ENCODE peak calls at places on chromosomes 7 and 10, in four cellular contexts. X is neural progenitor cell, V is upper lobe of left lung, M is prostate gland. D is an unnamed sample.

GRCh38 chr10:58573970-58574538 is 61.4 kb downstream of the BICC1 start:
- DNase-seq in X (no peak), V (no peak), M (no peak), D (no peak)

GRCh38 chr7:106600569-106601373 is 60.2 kb downstream of the CCDC71L start:
- DNase-seq in X (no peak), V (no peak), M (no peak), D (no peak)

GRCh38 chr7:112908106-112908505 is 117.9 kb upstream of the TMEM168 start:
- DNase-seq in X (peak; percentile 47), V (no peak), M (no peak), D (no peak)

GRCh38 chr10:124791378-124792348 is at the start of gene EEF1AKMT2:
- DNase-seq in X (peak; percentile 96), V (peak; percentile 96), M (peak; percentile 75), D (peak; percentile 81)

GRCh38 chr7:246451-246850 is 43.5 kb upstream of the FOXL3 start:
- DNase-seq in X (no peak), V (peak; percentile 63), M (no peak), D (no peak)

GRCh38 chr7:75866129-75866496 is 12.7 kb upstream of the RHBDD2 start:
- DNase-seq in X (no peak), V (no peak), M (no peak), D (no peak)

GRCh38 chr10:102435529-102436233 is 3.3 kb upstream of the CUEDC2 start:
- DNase-seq in X (no peak), V (no peak), M (no peak), D (no peak)

GRCh38 chr10:104417629-104418292 is 64.1 kb downstream of the CFAP58 start:
- DNase-seq in X (no peak), V (no peak), M (no peak), D (no peak)

GRCh38 chr7:19665399-19666008 is 43.3 kb downstream of the POLR1F start:
- DNase-seq in X (peak; percentile 14), V (no peak), M (no peak), D (no peak)

GRCh38 chr7:39709029-39709428 is 85.7 kb downstream of the RALA start:
- DNase-seq in X (no peak), V (no peak), M (no peak), D (no peak)

GRCh38 chr7:20482071-20482470 is 133.4 kb upstream of the ABCB5 start:
- DNase-seq in X (no peak), V (no peak), M (no peak), D (no peak)

GRCh38 chr7:19079066-19079465 is 38.4 kb downstream of the TWIST1 start:
- DNase-seq in X (no peak), V (no peak), M (no peak), D (no peak)

GRCh38 chr10:129707406-129708388 is 240.7 kb downstream of the MGMT start:
- DNase-seq in X (no peak), V (no peak), M (peak; percentile 51), D (no peak)

GRCh38 chr7:21355406-21355874 is 72.4 kb upstream of the SP4 start:
- DNase-seq in X (no peak), V (no peak), M (no peak), D (no peak)

GRCh38 chr10:73368238-73368637 is 9.6 kb upstream of the CFAP70 start:
- DNase-seq in X (no peak), V (no peak), M (no peak), D (no peak)

GRCh38 chr10:91077549-91078017 is 142.9 kb upstream of the PCGF5 start:
- DNase-seq in X (no peak), V (no peak), M (peak; percentile 67), D (peak; percentile 89)

GRCh38 chr7:32496052-32496813 is 944 bp downstream of the AVL9 start:
- DNase-seq in X (no peak), V (no peak), M (no peak), D (no peak)

GRCh38 chr7:75639071-75639892 is 99.5 kb downstream of the HIP1 start:
- DNase-seq in X (peak; percentile 93), V (peak; percentile 91), M (no peak), D (peak; percentile 30)

GRCh38 chr7:96118449-96119001 is 203.4 kb downstream of the SLC25A13 start:
- DNase-seq in X (peak; percentile 15), V (no peak), M (no peak), D (no peak)

GRCh38 chr7:82364048-82364447 is 79.5 kb downstream of the CACNA2D1 start:
- DNase-seq in X (no peak), V (no peak), M (no peak), D (no peak)

GRCh38 chr10:88820990-88821389 is 18.5 kb downstream of the LIPM start:
- DNase-seq in X (no peak), V (no peak), M (no peak), D (no peak)

DNA sequence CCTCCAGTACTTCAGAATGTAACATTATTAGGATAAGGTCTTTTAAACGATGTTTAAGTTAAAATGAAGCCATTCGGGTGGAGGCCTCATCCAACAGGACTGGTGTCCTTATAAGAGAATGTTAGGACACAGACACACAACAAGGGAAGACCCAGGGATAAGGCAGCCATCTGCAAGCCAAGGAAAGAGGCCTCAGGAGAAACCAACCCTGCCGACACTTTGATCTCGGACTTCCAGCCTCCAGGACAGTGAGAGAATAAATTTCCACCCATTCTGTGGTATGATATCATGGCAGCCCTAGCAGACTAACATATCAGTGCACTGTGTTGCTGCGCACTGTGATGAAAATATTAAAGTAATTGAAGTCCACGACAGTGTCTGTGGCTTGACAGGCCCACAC is 250.8 kb downstream of the COBL start:
- DNase-seq in X (no peak), V (no peak), M (no peak), D (no peak)
- H3K4me3 ChIP-seq in X (no peak overlapping the region), V (no peak overlapping the region), M (no peak overlapping the region), D (no peak overlapping the region)

GRCh38 chr10:52464725-52465124 is 150.6 kb downstream of the DKK1 start:
- DNase-seq in X (no peak), V (no peak), M (no peak), D (no peak)
- H3K4me1 ChIP-seq in X (peaks cover 6% of the 10 kb centered on the region), V (no peaks in the 10 kb centered on the region), M (no peaks in the 10 kb centered on the region), D (no peaks in the 10 kb centered on the region)

DNA sequence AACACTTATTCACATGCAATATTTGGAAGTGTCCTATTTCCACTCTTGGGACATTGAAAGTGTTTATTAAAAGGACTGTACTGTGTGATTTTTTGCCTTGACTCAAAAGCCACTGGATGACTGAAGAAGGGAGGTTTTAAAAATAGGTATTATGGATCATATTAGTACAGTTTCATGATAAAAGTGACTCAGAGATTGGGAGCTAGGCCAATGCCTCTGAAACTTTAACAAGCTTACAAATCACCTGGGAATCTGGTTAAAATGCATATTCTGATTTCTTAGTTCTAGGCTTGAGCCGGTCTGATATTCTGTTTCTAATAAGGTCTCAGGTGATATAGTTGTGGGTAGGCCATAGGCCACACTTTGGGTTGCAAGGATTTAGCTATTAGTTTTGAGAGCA is 191.2 kb downstream of the PLXDC2 start:
- DNase-seq in X (no peak), V (no peak), M (no peak), D (no peak)
- H3K27ac ChIP-seq in X (no peak overlapping the region), V (peak overlapping the region; percentile 90), M (no peak overlapping the region), D (no peak overlapping the region)

GRCh38 chr7:151511270-151511669 is 8.4 kb downstream of the RHEB start:
- DNase-seq in X (no peak), V (no peak), M (no peak), D (no peak)

GRCh38 chr7:151511946-151512345 is 7.7 kb downstream of the RHEB start:
- DNase-seq in X (no peak), V (no peak), M (no peak), D (no peak)

GRCh38 chr7:151509670-151510333 is 9.9 kb downstream of the RHEB start:
- DNase-seq in X (no peak), V (no peak), M (no peak), D (no peak)

GRCh38 chr7:151514461-151515396 is 5.0 kb downstream of the RHEB start:
- DNase-seq in X (no peak), V (no peak), M (no peak), D (no peak)

GRCh38 chr7:151512353-151512752 is 7.3 kb downstream of the RHEB start:
- DNase-seq in X (no peak), V (no peak), M (no peak), D (no peak)
- H3K4me3 ChIP-seq in X (no peak overlapping the region), V (no peak overlapping the region), M (no peak overlapping the region), D (no peak overlapping the region)

DNA sequence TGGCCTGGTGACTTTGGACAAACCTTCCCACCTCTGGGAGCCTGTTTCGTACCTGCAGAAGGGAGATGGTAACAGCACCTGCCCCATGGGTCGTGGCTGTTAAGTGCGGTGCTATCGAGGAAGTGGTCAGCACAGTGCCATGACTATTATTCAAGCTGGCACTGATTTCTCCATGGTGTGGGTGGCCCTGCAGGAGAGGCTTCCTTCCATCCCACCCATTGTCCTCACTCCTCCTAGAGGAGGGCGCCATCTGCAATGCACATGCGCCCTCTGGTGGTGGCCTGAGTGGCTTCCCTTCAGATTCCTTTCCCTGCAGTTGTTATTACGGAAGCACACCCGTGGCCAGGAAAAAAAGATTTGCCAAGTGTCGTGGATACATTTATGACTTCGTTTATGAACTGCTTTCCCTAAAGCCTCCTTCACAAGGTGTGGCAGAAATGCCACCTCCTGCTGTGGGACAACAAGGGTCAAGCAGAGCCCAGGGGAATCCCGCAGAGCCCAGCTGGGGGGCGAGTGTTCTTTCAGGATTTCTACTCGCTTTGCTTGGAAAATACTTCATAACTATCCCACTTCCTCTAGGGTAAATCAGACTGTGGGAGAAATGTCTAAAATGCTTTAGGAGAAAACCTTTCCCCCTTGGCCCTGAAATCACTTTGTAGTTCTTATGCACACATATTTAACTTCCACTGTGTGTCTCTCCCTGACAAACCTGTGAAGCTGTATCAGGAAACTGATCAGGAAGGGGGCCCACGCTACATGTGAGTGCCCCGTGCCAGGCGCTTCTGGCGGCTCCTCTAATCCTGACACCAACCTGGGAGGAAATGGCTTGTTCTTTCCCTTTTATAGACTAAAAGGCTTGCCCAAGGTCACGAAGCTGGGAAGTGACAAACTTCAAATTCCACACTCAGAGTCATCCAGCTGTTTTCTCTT is 98.0 kb upstream of the ANLN start:
- DNase-seq in X (peak; percentile 91), V (no peak), M (peak; percentile 88), D (peak; percentile 90)
- H3K4me1 ChIP-seq in X (peaks cover 6% of the 10 kb centered on the region), V (peaks cover 29% of the 10 kb centered on the region), M (peaks cover 20% of the 10 kb centered on the region), D (peaks cover 58% of the 10 kb centered on the region)

GRCh38 chr7:99098317-99098823 is 45.5 kb downstream of the SMURF1 start:
- DNase-seq in X (no peak), V (no peak), M (no peak), D (no peak)

GRCh38 chr7:99098824-99099498 is 44.9 kb downstream of the SMURF1 start:
- DNase-seq in X (no peak), V (no peak), M (no peak), D (peak; percentile 73)

GRCh38 chr7:99097730-99098129 is 46.2 kb downstream of the SMURF1 start:
- DNase-seq in X (no peak), V (no peak), M (no peak), D (no peak)

GRCh38 chr7:99102361-99102760 is 41.5 kb downstream of the SMURF1 start:
- DNase-seq in X (no peak), V (no peak), M (no peak), D (no peak)

GRCh38 chr7:99099499-99100077 is 44.3 kb downstream of the SMURF1 start:
- DNase-seq in X (no peak), V (no peak), M (no peak), D (no peak)
- H3K27ac ChIP-seq in X (no peak overlapping the region), V (peak overlapping the region; percentile 55), M (no peak overlapping the region), D (peak overlapping the region; percentile 97)

DNA sequence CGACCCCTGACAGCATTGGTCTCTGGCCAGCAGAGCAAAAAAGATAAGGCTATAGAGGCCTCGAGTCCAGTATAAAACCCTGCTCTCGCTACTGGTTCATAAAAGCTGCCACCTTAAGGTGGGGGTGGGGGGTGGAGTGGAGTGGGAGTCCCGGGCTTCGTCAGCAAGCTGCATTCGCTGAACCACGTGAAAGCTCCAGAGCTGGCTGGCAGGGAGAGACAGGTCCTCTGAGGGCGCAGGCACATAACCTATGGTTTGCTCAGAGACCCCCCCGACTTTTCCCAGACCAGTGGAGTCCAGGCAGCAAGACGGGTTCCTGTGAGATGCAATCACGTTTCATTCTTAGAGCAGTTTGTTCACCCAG is 1.4 kb downstream of the KAZALD1 start:
- DNase-seq in X (no peak), V (no peak), M (no peak), D (no peak)
- H3K4me3 ChIP-seq in X (peak overlapping the region; percentile 85), V (no peak overlapping the region), M (no peak overlapping the region), D (no peak overlapping the region)

GRCh38 chr10:44803820-44804219 is 107.3 kb upstream of the TMEM72 start:
- DNase-seq in X (no peak), V (no peak), M (no peak), D (no peak)
- H3K4me1 ChIP-seq in X (no peaks in the 10 kb centered on the region), V (peaks cover 6% of the 10 kb centered on the region), M (no peaks in the 10 kb centered on the region), D (peaks cover 56% of the 10 kb centered on the region)